ENCODE peak calls at places on chromosomes 1 and 21, in five cellular contexts. L is AG04450, E is AG04449, H is tibial nerve, O is cardiac fibroblast. G is an unnamed sample.

GRCh38 chr1:223076382-223076781 is 66.7 kb downstream of the TLR5 start:
- DNase-seq in L (no peak), E (no peak), H (no peak), O (peak; percentile 31), G (no peak)

GRCh38 chr1:24173638-24174325 is 13.3 kb downstream of the IFNLR1 start:
- DNase-seq in L (no peak), E (no peak), H (no peak), O (no peak), G (no peak)

GRCh38 chr1:112540395-112540794 is 31.6 kb downstream of the WNT2B start:
- DNase-seq in L (no peak), E (no peak), H (no peak), O (peak; percentile 71), G (no peak)

GRCh38 chr1:203673550-203674411 is 47.1 kb downstream of the ATP2B4 start:
- DNase-seq in L (peak; percentile 53), E (peak; percentile 59), H (no peak), O (peak; percentile 85), G (no peak)

GRCh38 chr1:160315359-160315758 is 27.7 kb downstream of the COPA start:
- DNase-seq in L (no peak), E (no peak), H (no peak), O (no peak), G (no peak)

GRCh38 chr1:54806931-54807611 is 5.9 kb upstream of the TTC22 start:
- DNase-seq in L (no peak), E (no peak), H (no peak), O (no peak), G (no peak)

GRCh38 chr1:80776286-80776685 is 1024.4 kb upstream of the ADGRL2 start:
- DNase-seq in L (no peak), E (no peak), H (no peak), O (no peak), G (no peak)

GRCh38 chr1:51325391-51325790 is 5.0 kb downstream of the TTC39A start:
- DNase-seq in L (no peak), E (no peak), H (no peak), O (no peak), G (no peak)

GRCh38 chr1:105641407-105641806 is 1415.1 kb upstream of the PRMT6 start:
- DNase-seq in L (no peak), E (no peak), H (no peak), O (no peak), G (no peak)

GRCh38 chr1:86419277-86419903 is 4.6 kb upstream of the CLCA2 start:
- DNase-seq in L (no peak), E (no peak), H (no peak), O (peak; percentile 70), G (no peak)

GRCh38 chr21:26331581-26331980 is 161.0 kb upstream of the APP start:
- DNase-seq in L (no peak), E (no peak), H (no peak), O (no peak), G (no peak)

GRCh38 chr1:24535021-24535424 is 20.9 kb upstream of the NCMAP start:
- DNase-seq in L (no peak), E (no peak), H (no peak), O (no peak), G (no peak)

GRCh38 chr1:22618056-22618455 is 18.4 kb upstream of the C1QA start:
- DNase-seq in L (no peak), E (no peak), H (no peak), O (no peak), G (no peak)

GRCh38 chr1:44929556-44929955 is 56.8 kb downstream of the EIF2B3 start:
- DNase-seq in L (no peak), E (no peak), H (no peak), O (no peak), G (no peak)

GRCh38 chr1:44237721-44238457 is 24.6 kb downstream of the DMAP1 start:
- DNase-seq in L (no peak), E (no peak), H (no peak), O (peak; percentile 26), G (no peak)

GRCh38 chr1:86541859-86542258 is 5.0 kb upstream of the CLCA4 start:
- DNase-seq in L (no peak), E (no peak), H (no peak), O (no peak), G (no peak)

GRCh38 chr1:236063919-236064673 is 794 bp downstream of the NID1 start:
- DNase-seq in L (no peak), E (no peak), H (no peak), O (peak; percentile 88), G (peak; percentile 79)

GRCh38 chr1:33277488-33278084 is 21.3 kb downstream of the ZNF362 start:
- DNase-seq in L (no peak), E (no peak), H (no peak), O (no peak), G (no peak)

GRCh38 chr1:2098301-2098698 is 48.1 kb downstream of the PRKCZ start:
- DNase-seq in L (no peak), E (no peak), H (no peak), O (no peak), G (no peak)

GRCh38 chr1:230073371-230074035 is 6.5 kb downstream of the GALNT2 start:
- DNase-seq in L (peak; percentile 33), E (peak; percentile 51), H (no peak), O (no peak), G (peak; percentile 58)

GRCh38 chr1:71222668-71223067 is 141.8 kb upstream of the ZRANB2 start:
- DNase-seq in L (no peak), E (no peak), H (no peak), O (no peak), G (no peak)

GRCh38 chr1:156886583-156887302 is 6.8 kb upstream of the PEAR1 start:
- DNase-seq in L (no peak), E (no peak), H (no peak), O (no peak), G (no peak)

GRCh38 chr21:42370894-42371654 is 4.7 kb upstream of the TFF1 start:
- DNase-seq in L (no peak), E (no peak), H (no peak), O (no peak), G (no peak)

GRCh38 chr1:156896490-156897033 is 3.0 kb downstream of the PEAR1 start:
- DNase-seq in L (peak; percentile 72), E (peak; percentile 72), H (no peak), O (peak; percentile 87), G (no peak)

GRCh38 chr1:172451002-172451443 is 7.2 kb upstream of the PIGC start:
- DNase-seq in L (peak; percentile 29), E (no peak), H (no peak), O (peak; percentile 49), G (peak; percentile 54)

GRCh38 chr1:209937996-209938959 is at the start of gene SYT14:
- DNase-seq in L (no peak), E (no peak), H (no peak), O (peak; percentile 64), G (peak; percentile 62)

DNA sequence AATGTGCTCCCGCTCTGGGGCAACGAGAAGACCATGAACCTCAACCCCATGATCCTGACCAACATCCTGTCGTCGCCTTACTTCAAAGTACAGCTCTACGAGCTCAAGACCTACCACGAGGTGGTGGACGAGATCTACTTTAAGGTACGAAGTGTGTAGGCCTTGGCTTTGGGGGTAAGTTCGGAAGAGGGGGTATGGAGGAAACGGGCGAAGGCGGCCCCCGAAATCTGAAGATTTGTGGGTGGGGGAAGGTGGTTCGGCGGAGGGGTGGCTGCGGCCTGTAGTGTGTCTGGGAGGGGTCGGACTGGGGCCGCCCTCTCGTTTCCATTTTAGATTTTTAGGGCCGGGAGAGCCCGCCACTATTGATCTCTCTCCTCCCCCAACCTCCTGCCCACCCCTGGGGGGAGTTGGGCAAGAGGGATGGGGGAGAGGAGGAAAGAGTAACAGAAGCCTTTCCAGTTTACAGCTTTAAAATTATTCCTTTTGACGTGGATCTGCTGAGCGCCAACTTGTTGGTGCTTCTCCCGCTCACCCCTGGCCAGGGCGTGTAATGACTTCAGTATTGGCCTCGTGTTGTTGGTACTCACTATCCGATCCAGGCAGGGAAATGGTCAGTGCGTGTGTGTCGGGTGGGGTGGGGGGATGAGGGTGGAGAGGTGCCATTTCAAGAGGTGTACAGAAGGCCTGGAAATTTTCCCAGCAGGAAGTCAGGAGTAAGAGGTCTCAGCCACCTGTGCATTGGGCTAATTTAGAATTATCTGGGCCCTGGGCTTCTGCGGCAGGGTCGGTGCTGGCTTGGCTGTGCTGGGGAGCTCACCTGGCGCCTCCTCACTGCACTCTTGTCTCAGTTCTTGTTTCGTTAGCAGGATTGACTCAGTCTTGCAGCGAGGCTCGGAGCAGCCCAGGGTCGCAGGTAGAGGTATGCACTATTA is 880 bp downstream of the PRPF38B start:
- DNase-seq in L (peak; percentile 8), E (no peak), H (no peak), O (peak; percentile 81), G (peak; percentile 56)
- TF ChIP-seq CTCF in L (peak; percentile 34), E (peak; percentile 32), H (no peak), O (peak; percentile 27), G (no peak)

GRCh38 chr1:18630511-18631495 is at the start of gene PAX7:
- DNase-seq in L (no peak), E (no peak), H (no peak), O (no peak), G (no peak)
- H3K4me3 ChIP-seq in L (no peak within 1 kb of the TSS), E (no peak within 1 kb of the TSS), H (no peak within 1 kb of the TSS), O (no peak within 1 kb of the TSS), G (no peak within 1 kb of the TSS)

GRCh38 chr1:226407497-226408284 is at the start of gene PARP1:
- DNase-seq in L (no peak), E (no peak), H (peak; percentile 77), O (peak; percentile 93), G (peak; percentile 90)
- TF ChIP-seq CTCF in L (peak; percentile 31), E (peak; percentile 36), H (peak; percentile 94), O (no peak), G (peak; percentile 78)

GRCh38 chr21:32337206-32337605 is 38.6 kb downstream of the MRAP start:
- DNase-seq in L (no peak), E (no peak), H (no peak), O (no peak), G (no peak)
- H3K4me3 ChIP-seq in L (no peak overlapping the region), E (no peak overlapping the region), H (no peak overlapping the region), O (no peak overlapping the region), G (no peak overlapping the region)

GRCh38 chr1:47387921-47388509 is 28.1 kb upstream of the FOXE3 start:
- DNase-seq in L (no peak), E (no peak), H (no peak), O (no peak), G (no peak)
- TF ChIP-seq CTCF in L (no peak), E (no peak), H (no peak), O (no peak), G (no peak)

GRCh38 chr1:19980298-19980697 is 880 bp upstream of the PLA2G2A start:
- DNase-seq in L (no peak), E (no peak), H (no peak), O (no peak), G (no peak)

GRCh38 chr1:19979494-19979977 is at the start of gene PLA2G2A:
- DNase-seq in L (no peak), E (no peak), H (peak; percentile 34), O (peak; percentile 58), G (no peak)

GRCh38 chr1:19978143-19978542 is 1.3 kb downstream of the PLA2G2A start:
- DNase-seq in L (no peak), E (no peak), H (no peak), O (no peak), G (no peak)

GRCh38 chr1:19981170-19981506 is 1.7 kb upstream of the PLA2G2A start:
- DNase-seq in L (no peak), E (no peak), H (no peak), O (no peak), G (no peak)

GRCh38 chr1:19981507-19982312 is 2.3 kb upstream of the PLA2G2A start:
- DNase-seq in L (no peak), E (no peak), H (no peak), O (no peak), G (no peak)
- H3K4me3 ChIP-seq in L (no peak overlapping the region), E (no peak overlapping the region), H (no peak overlapping the region), O (no peak overlapping the region), G (no peak overlapping the region)

G was measured in pancreas.